ENCODE peak calls at places on chromosomes 16 and 17, in ten cellular contexts. One of them, this sample, is unnamed.

GRCh38 chr17:41635121-41636097 is 11.0 kb upstream of the KRT17 start:
- DNase-seq in heart right ventricle: peak
- DNase-seq in HCT116: no peak
- DNase-seq in pancreas: peak
- DNase-seq in ascending aorta: no peak
- DNase-seq in MCF 10A: no peak
- DNase-seq in ovary: peak
- DNase-seq in endothelial cell: no peak
- DNase-seq in LNCaP clone FGC: no peak
- DNase-seq in neural crest cell: no peak
- DNase-seq in this sample: no peak

GRCh38 chr16:24734382-24734781 is 4.9 kb downstream of the TNRC6A start:
- DNase-seq in MCF 10A: no peak
- DNase-seq in endothelial cell: no peak
- DNase-seq in neural crest cell: no peak
- DNase-seq in heart right ventricle: no peak
- DNase-seq in LNCaP clone FGC: no peak
- DNase-seq in ascending aorta: no peak
- DNase-seq in pancreas: no peak
- DNase-seq in HCT116: no peak
- DNase-seq in ovary: no peak
- DNase-seq in this sample: no peak

GRCh38 chr16:60748366-60748765 is 1287.9 kb downstream of the CDH8 start:
- DNase-seq in heart right ventricle: no peak
- DNase-seq in MCF 10A: no peak
- DNase-seq in pancreas: no peak
- DNase-seq in HCT116: no peak
- DNase-seq in LNCaP clone FGC: peak
- DNase-seq in ovary: no peak
- DNase-seq in endothelial cell: no peak
- DNase-seq in neural crest cell: no peak
- DNase-seq in ascending aorta: no peak
- DNase-seq in this sample: no peak

GRCh38 chr16:87032554-87032953 is 284.6 kb downstream of the C16orf95 start:
- DNase-seq in ascending aorta: no peak
- DNase-seq in heart right ventricle: no peak
- DNase-seq in HCT116: no peak
- DNase-seq in pancreas: no peak
- DNase-seq in ovary: no peak
- DNase-seq in MCF 10A: no peak
- DNase-seq in LNCaP clone FGC: no peak
- DNase-seq in endothelial cell: no peak
- DNase-seq in neural crest cell: no peak
- DNase-seq in this sample: no peak

GRCh38 chr17:4142107-4142900 is 526 bp downstream of the ZZEF1 start:
- DNase-seq in ascending aorta: no peak
- DNase-seq in neural crest cell: peak
- DNase-seq in MCF 10A: no peak
- DNase-seq in pancreas: peak
- DNase-seq in LNCaP clone FGC: no peak
- DNase-seq in ovary: peak
- DNase-seq in heart right ventricle: peak
- DNase-seq in endothelial cell: peak
- DNase-seq in HCT116: no peak
- DNase-seq in this sample: peak

GRCh38 chr17:27381007-27381501 is 75.2 kb upstream of the KSR1 start:
- DNase-seq in LNCaP clone FGC: no peak
- DNase-seq in endothelial cell: peak
- DNase-seq in heart right ventricle: peak
- DNase-seq in pancreas: peak
- DNase-seq in ovary: peak
- DNase-seq in ascending aorta: no peak
- DNase-seq in neural crest cell: peak
- DNase-seq in HCT116: peak
- DNase-seq in MCF 10A: peak
- DNase-seq in this sample: peak

GRCh38 chr16:78925071-78925714 is 675.3 kb downstream of the MAF start:
- DNase-seq in ovary: no peak
- DNase-seq in pancreas: no peak
- DNase-seq in neural crest cell: no peak
- DNase-seq in MCF 10A: peak
- DNase-seq in HCT116: peak
- DNase-seq in ascending aorta: no peak
- DNase-seq in endothelial cell: peak
- DNase-seq in heart right ventricle: peak
- DNase-seq in LNCaP clone FGC: no peak
- DNase-seq in this sample: peak

GRCh38 chr16:53968454-53968853 is 264.5 kb downstream of the FTO start:
- DNase-seq in LNCaP clone FGC: no peak
- DNase-seq in ovary: no peak
- DNase-seq in HCT116: no peak
- DNase-seq in neural crest cell: no peak
- DNase-seq in ascending aorta: no peak
- DNase-seq in pancreas: no peak
- DNase-seq in heart right ventricle: no peak
- DNase-seq in endothelial cell: no peak
- DNase-seq in MCF 10A: no peak
- DNase-seq in this sample: no peak

GRCh38 chr17:77441130-77441920 is 300.6 kb downstream of the SEC14L1 start:
- DNase-seq in MCF 10A: no peak
- DNase-seq in ascending aorta: no peak
- DNase-seq in ovary: no peak
- DNase-seq in endothelial cell: no peak
- DNase-seq in HCT116: no peak
- DNase-seq in pancreas: no peak
- DNase-seq in neural crest cell: no peak
- DNase-seq in LNCaP clone FGC: no peak
- DNase-seq in heart right ventricle: no peak
- DNase-seq in this sample: peak

GRCh38 chr17:27384261-27384701 is 72.0 kb upstream of the KSR1 start:
- DNase-seq in HCT116: no peak
- DNase-seq in MCF 10A: peak
- DNase-seq in heart right ventricle: peak
- DNase-seq in ovary: no peak
- DNase-seq in endothelial cell: no peak
- DNase-seq in LNCaP clone FGC: peak
- DNase-seq in pancreas: peak
- DNase-seq in neural crest cell: no peak
- DNase-seq in ascending aorta: peak
- DNase-seq in this sample: no peak

GRCh38 chr17:31508310-31509094 is 117.0 kb downstream of the RAB11FIP4 start:
- DNase-seq in LNCaP clone FGC: no peak
- DNase-seq in MCF 10A: no peak
- DNase-seq in pancreas: no peak
- DNase-seq in neural crest cell: no peak
- DNase-seq in ascending aorta: no peak
- DNase-seq in heart right ventricle: no peak
- DNase-seq in HCT116: no peak
- DNase-seq in endothelial cell: no peak
- DNase-seq in ovary: no peak
- DNase-seq in this sample: no peak
- TF ChIP-seq CTCF in LNCaP clone FGC: no peak
- TF ChIP-seq CTCF in MCF 10A: no peak
- TF ChIP-seq CTCF in pancreas: no peak
- TF ChIP-seq CTCF in neural crest cell: peak
- TF ChIP-seq CTCF in ascending aorta: no peak
- TF ChIP-seq CTCF in heart right ventricle: peak
- TF ChIP-seq CTCF in HCT116: peak
- TF ChIP-seq CTCF in endothelial cell: peak
- TF ChIP-seq CTCF in ovary: no peak
- TF ChIP-seq CTCF in this sample: peak

GRCh38 chr16:89958596-89958995 is 10.0 kb downstream of the DEF8 start:
- DNase-seq in ovary: no peak
- DNase-seq in pancreas: no peak
- DNase-seq in MCF 10A: no peak
- DNase-seq in neural crest cell: no peak
- DNase-seq in ascending aorta: no peak
- DNase-seq in HCT116: no peak
- DNase-seq in LNCaP clone FGC: no peak
- DNase-seq in endothelial cell: no peak
- DNase-seq in heart right ventricle: no peak
- DNase-seq in this sample: no peak

GRCh38 chr16:89958068-89958467 is 9.5 kb downstream of the DEF8 start:
- DNase-seq in ovary: no peak
- DNase-seq in heart right ventricle: peak
- DNase-seq in ascending aorta: no peak
- DNase-seq in HCT116: peak
- DNase-seq in endothelial cell: peak
- DNase-seq in LNCaP clone FGC: no peak
- DNase-seq in MCF 10A: peak
- DNase-seq in neural crest cell: peak
- DNase-seq in pancreas: no peak
- DNase-seq in this sample: peak

GRCh38 chr16:89955001-89955685 is 6.6 kb downstream of the DEF8 start:
- DNase-seq in endothelial cell: no peak
- DNase-seq in HCT116: no peak
- DNase-seq in neural crest cell: no peak
- DNase-seq in ascending aorta: no peak
- DNase-seq in LNCaP clone FGC: no peak
- DNase-seq in ovary: no peak
- DNase-seq in heart right ventricle: no peak
- DNase-seq in pancreas: no peak
- DNase-seq in MCF 10A: no peak
- DNase-seq in this sample: peak

GRCh38 chr16:89956511-89957213 is 8.1 kb downstream of the DEF8 start:
- DNase-seq in endothelial cell: no peak
- DNase-seq in ovary: no peak
- DNase-seq in HCT116: no peak
- DNase-seq in heart right ventricle: no peak
- DNase-seq in LNCaP clone FGC: no peak
- DNase-seq in ascending aorta: no peak
- DNase-seq in pancreas: no peak
- DNase-seq in MCF 10A: no peak
- DNase-seq in neural crest cell: no peak
- DNase-seq in this sample: no peak

GRCh38 chr16:89957214-89957785 is 8.7 kb downstream of the DEF8 start:
- DNase-seq in ascending aorta: no peak
- DNase-seq in HCT116: no peak
- DNase-seq in pancreas: no peak
- DNase-seq in heart right ventricle: no peak
- DNase-seq in MCF 10A: no peak
- DNase-seq in endothelial cell: no peak
- DNase-seq in neural crest cell: no peak
- DNase-seq in ovary: no peak
- DNase-seq in LNCaP clone FGC: no peak
- DNase-seq in this sample: no peak
- TF ChIP-seq CTCF in ascending aorta: no peak
- TF ChIP-seq CTCF in HCT116: no peak
- TF ChIP-seq CTCF in pancreas: no peak
- TF ChIP-seq CTCF in heart right ventricle: no peak
- TF ChIP-seq CTCF in MCF 10A: no peak
- TF ChIP-seq CTCF in endothelial cell: no peak
- TF ChIP-seq CTCF in neural crest cell: no peak
- TF ChIP-seq CTCF in ovary: no peak
- TF ChIP-seq CTCF in LNCaP clone FGC: no peak
- TF ChIP-seq CTCF in this sample: no peak

GRCh38 chr17:49516190-49516589 is 21.1 kb downstream of the NGFR start:
- DNase-seq in endothelial cell: no peak
- DNase-seq in neural crest cell: no peak
- DNase-seq in pancreas: no peak
- DNase-seq in HCT116: no peak
- DNase-seq in ascending aorta: no peak
- DNase-seq in heart right ventricle: no peak
- DNase-seq in LNCaP clone FGC: no peak
- DNase-seq in ovary: no peak
- DNase-seq in MCF 10A: no peak
- DNase-seq in this sample: no peak

GRCh38 chr17:49515196-49515770 is 20.2 kb downstream of the NGFR start:
- DNase-seq in ovary: peak
- DNase-seq in heart right ventricle: peak
- DNase-seq in pancreas: peak
- DNase-seq in ascending aorta: peak
- DNase-seq in LNCaP clone FGC: peak
- DNase-seq in HCT116: peak
- DNase-seq in neural crest cell: peak
- DNase-seq in MCF 10A: peak
- DNase-seq in endothelial cell: no peak
- DNase-seq in this sample: peak

GRCh38 chr17:49513616-49514373 is 18.7 kb downstream of the NGFR start:
- DNase-seq in MCF 10A: no peak
- DNase-seq in pancreas: no peak
- DNase-seq in heart right ventricle: peak
- DNase-seq in ascending aorta: no peak
- DNase-seq in endothelial cell: no peak
- DNase-seq in neural crest cell: no peak
- DNase-seq in ovary: peak
- DNase-seq in HCT116: no peak
- DNase-seq in LNCaP clone FGC: no peak
- DNase-seq in this sample: peak

GRCh38 chr17:49513044-49513395 is 17.9 kb downstream of the NGFR start:
- DNase-seq in pancreas: peak
- DNase-seq in HCT116: no peak
- DNase-seq in ovary: no peak
- DNase-seq in ascending aorta: no peak
- DNase-seq in heart right ventricle: no peak
- DNase-seq in LNCaP clone FGC: no peak
- DNase-seq in MCF 10A: no peak
- DNase-seq in neural crest cell: no peak
- DNase-seq in endothelial cell: no peak
- DNase-seq in this sample: no peak

DNA sequence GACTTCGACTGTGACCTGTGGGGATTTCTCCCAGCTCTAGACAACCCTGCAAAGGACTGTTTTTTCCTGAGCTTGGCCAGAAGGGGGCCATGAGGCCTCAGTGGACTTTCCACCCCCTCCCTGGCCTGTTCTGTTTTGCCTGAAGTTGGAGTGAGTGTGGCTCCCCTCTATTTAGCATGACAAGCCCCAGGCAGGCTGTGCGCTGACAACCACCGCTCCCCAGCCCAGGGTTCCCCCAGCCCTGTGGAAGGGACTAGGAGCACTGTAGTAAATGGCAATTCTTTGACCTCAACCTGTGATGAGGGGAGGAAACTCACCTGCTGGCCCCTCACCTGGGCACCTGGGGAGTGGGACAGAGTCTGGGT is 19.3 kb downstream of the NGFR start:
- DNase-seq in neural crest cell: no peak
- DNase-seq in ovary: no peak
- DNase-seq in MCF 10A: no peak
- DNase-seq in LNCaP clone FGC: no peak
- DNase-seq in heart right ventricle: no peak
- DNase-seq in ascending aorta: no peak
- DNase-seq in endothelial cell: no peak
- DNase-seq in HCT116: no peak
- DNase-seq in pancreas: no peak
- DNase-seq in this sample: peak
- TF ChIP-seq CTCF in neural crest cell: peak
- TF ChIP-seq CTCF in ovary: no peak
- TF ChIP-seq CTCF in MCF 10A: no peak
- TF ChIP-seq CTCF in LNCaP clone FGC: no peak
- TF ChIP-seq CTCF in heart right ventricle: peak
- TF ChIP-seq CTCF in ascending aorta: peak
- TF ChIP-seq CTCF in endothelial cell: no peak
- TF ChIP-seq CTCF in HCT116: peak
- TF ChIP-seq CTCF in pancreas: no peak
- TF ChIP-seq CTCF in this sample: peak

GRCh38 chr17:6654816-6655731 is 3.5 kb downstream of the C17orf100 start:
- DNase-seq in heart right ventricle: no peak
- DNase-seq in LNCaP clone FGC: no peak
- DNase-seq in HCT116: no peak
- DNase-seq in neural crest cell: no peak
- DNase-seq in ovary: no peak
- DNase-seq in pancreas: peak
- DNase-seq in MCF 10A: peak
- DNase-seq in ascending aorta: no peak
- DNase-seq in endothelial cell: peak
- DNase-seq in this sample: peak
- TF ChIP-seq CTCF in heart right ventricle: peak
- TF ChIP-seq CTCF in LNCaP clone FGC: no peak
- TF ChIP-seq CTCF in HCT116: no peak
- TF ChIP-seq CTCF in neural crest cell: no peak
- TF ChIP-seq CTCF in ovary: no peak
- TF ChIP-seq CTCF in pancreas: no peak
- TF ChIP-seq CTCF in MCF 10A: no peak
- TF ChIP-seq CTCF in ascending aorta: no peak
- TF ChIP-seq CTCF in endothelial cell: no peak
- TF ChIP-seq CTCF in this sample: no peak